ENCODE peak calls at places on chromosomes 3 and 15, in four cellular contexts. One of them, this sample, is unnamed.
A peak's percentile ranks its signal among the peaks of the same experiment; 100 is the strongest.

GRCh38 chr3:125002834-125003368 is 52.9 kb downstream of the HEG1 start:
- ATAC-seq in naive thymus-derived CD4-positive, alpha-beta T cell: no peak
- ATAC-seq in left lung: peak; percentile 70
- ATAC-seq in psoas muscle: no peak
- ATAC-seq in this sample: no peak

GRCh38 chr3:69642606-69643005 is 96.7 kb upstream of the MITF start:
- ATAC-seq in naive thymus-derived CD4-positive, alpha-beta T cell: no peak
- ATAC-seq in left lung: no peak
- ATAC-seq in psoas muscle: no peak
- ATAC-seq in this sample: no peak

GRCh38 chr3:16494906-16495580 is 18.5 kb downstream of the RFTN1 start:
- ATAC-seq in naive thymus-derived CD4-positive, alpha-beta T cell: no peak
- ATAC-seq in left lung: no peak
- ATAC-seq in psoas muscle: no peak
- ATAC-seq in this sample: no peak

GRCh38 chr3:31596176-31596575 is 63.5 kb downstream of the STT3B start:
- ATAC-seq in naive thymus-derived CD4-positive, alpha-beta T cell: no peak
- ATAC-seq in left lung: peak; percentile 65
- ATAC-seq in psoas muscle: no peak
- ATAC-seq in this sample: no peak

GRCh38 chr15:89837134-89837829 is 22.6 kb upstream of the ANPEP start:
- ATAC-seq in naive thymus-derived CD4-positive, alpha-beta T cell: peak; percentile 31
- ATAC-seq in left lung: peak; percentile 69
- ATAC-seq in psoas muscle: peak; percentile 68
- ATAC-seq in this sample: peak; percentile 35

GRCh38 chr15:90469723-90470122 is 60.0 kb upstream of the CRTC3 start:
- ATAC-seq in naive thymus-derived CD4-positive, alpha-beta T cell: no peak
- ATAC-seq in left lung: peak; percentile 43
- ATAC-seq in psoas muscle: no peak
- ATAC-seq in this sample: no peak

GRCh38 chr15:67413770-67414429 is 107.0 kb upstream of the C15orf61 start:
- ATAC-seq in naive thymus-derived CD4-positive, alpha-beta T cell: no peak
- ATAC-seq in left lung: peak; percentile 86
- ATAC-seq in psoas muscle: no peak
- ATAC-seq in this sample: no peak

GRCh38 chr15:76346666-76347506 is 10.3 kb downstream of the ISL2 start:
- ATAC-seq in naive thymus-derived CD4-positive, alpha-beta T cell: no peak
- ATAC-seq in left lung: peak; percentile 45
- ATAC-seq in psoas muscle: peak; percentile 12
- ATAC-seq in this sample: peak; percentile 54

GRCh38 chr15:66261056-66261455 is 7.5 kb upstream of the MEGF11 start:
- ATAC-seq in naive thymus-derived CD4-positive, alpha-beta T cell: no peak
- ATAC-seq in left lung: peak; percentile 44
- ATAC-seq in psoas muscle: no peak
- ATAC-seq in this sample: no peak

GRCh38 chr3:99315896-99316295 is 322.5 kb upstream of the COL8A1 start:
- ATAC-seq in naive thymus-derived CD4-positive, alpha-beta T cell: no peak
- ATAC-seq in left lung: no peak
- ATAC-seq in psoas muscle: no peak
- ATAC-seq in this sample: no peak

GRCh38 chr3:108936924-108937689 is 16.6 kb downstream of the GUCA1C start:
- ATAC-seq in naive thymus-derived CD4-positive, alpha-beta T cell: no peak
- ATAC-seq in left lung: no peak
- ATAC-seq in psoas muscle: no peak
- ATAC-seq in this sample: no peak

GRCh38 chr3:53570086-53570485 is 75.7 kb downstream of the CACNA1D start:
- ATAC-seq in naive thymus-derived CD4-positive, alpha-beta T cell: no peak
- ATAC-seq in left lung: no peak
- ATAC-seq in psoas muscle: no peak
- ATAC-seq in this sample: no peak

GRCh38 chr3:114454592-114455251 is 160.9 kb downstream of the TIGIT start:
- ATAC-seq in naive thymus-derived CD4-positive, alpha-beta T cell: peak; percentile 14
- ATAC-seq in left lung: peak; percentile 4
- ATAC-seq in psoas muscle: peak; percentile 55
- ATAC-seq in this sample: no peak

GRCh38 chr15:69998541-69999391 is 99.0 kb downstream of the TLE3 start:
- ATAC-seq in naive thymus-derived CD4-positive, alpha-beta T cell: no peak
- ATAC-seq in left lung: no peak
- ATAC-seq in psoas muscle: no peak
- ATAC-seq in this sample: no peak

GRCh38 chr3:123271466-123272159 is 69.9 kb downstream of the SEC22A start:
- ATAC-seq in naive thymus-derived CD4-positive, alpha-beta T cell: no peak
- ATAC-seq in left lung: no peak
- ATAC-seq in psoas muscle: peak; percentile 63
- ATAC-seq in this sample: peak; percentile 56

GRCh38 chr3:36823806-36824205 is 59.5 kb upstream of the DCLK3 start:
- ATAC-seq in naive thymus-derived CD4-positive, alpha-beta T cell: no peak
- ATAC-seq in left lung: no peak
- ATAC-seq in psoas muscle: no peak
- ATAC-seq in this sample: no peak

GRCh38 chr3:113783463-113783862 is 36.6 kb downstream of the ATP6V1A start:
- ATAC-seq in naive thymus-derived CD4-positive, alpha-beta T cell: peak; percentile 27
- ATAC-seq in left lung: peak; percentile 52
- ATAC-seq in psoas muscle: no peak
- ATAC-seq in this sample: no peak

GRCh38 chr3:15977598-15978232 is 179.9 kb upstream of the ANKRD28 start:
- ATAC-seq in naive thymus-derived CD4-positive, alpha-beta T cell: no peak
- ATAC-seq in left lung: no peak
- ATAC-seq in psoas muscle: no peak
- ATAC-seq in this sample: no peak

GRCh38 chr3:152384412-152384811 is 115.7 kb downstream of the MBNL1 start:
- ATAC-seq in naive thymus-derived CD4-positive, alpha-beta T cell: peak; percentile 55
- ATAC-seq in left lung: peak; percentile 30
- ATAC-seq in psoas muscle: no peak
- ATAC-seq in this sample: no peak

GRCh38 chr3:40083066-40083465 is 226.4 kb upstream of the EIF1B start:
- ATAC-seq in naive thymus-derived CD4-positive, alpha-beta T cell: no peak
- ATAC-seq in left lung: no peak
- ATAC-seq in psoas muscle: no peak
- ATAC-seq in this sample: no peak

GRCh38 chr15:71812966-71813722 is 2.8 kb downstream of the NR2E3 start:
- ATAC-seq in naive thymus-derived CD4-positive, alpha-beta T cell: no peak
- ATAC-seq in left lung: peak; percentile 74
- ATAC-seq in psoas muscle: peak; percentile 66
- ATAC-seq in this sample: peak; percentile 20

GRCh38 chr3:195421410-195421809 is 21.4 kb downstream of the ACAP2 start:
- ATAC-seq in naive thymus-derived CD4-positive, alpha-beta T cell: no peak
- ATAC-seq in left lung: no peak
- ATAC-seq in psoas muscle: no peak
- ATAC-seq in this sample: no peak

GRCh38 chr3:136277634-136278033 is 27.5 kb downstream of the PCCB start:
- ATAC-seq in naive thymus-derived CD4-positive, alpha-beta T cell: no peak
- ATAC-seq in left lung: no peak
- ATAC-seq in psoas muscle: peak; percentile 81
- ATAC-seq in this sample: no peak

GRCh38 chr15:96764946-96765345 is 434.4 kb downstream of the NR2F2 start:
- ATAC-seq in naive thymus-derived CD4-positive, alpha-beta T cell: no peak
- ATAC-seq in left lung: no peak
- ATAC-seq in psoas muscle: no peak
- ATAC-seq in this sample: no peak

This sample was measured in gastroesophageal sphincter.